ENCODE peak calls at places on chromosomes 4 and X, in nine cellular contexts. Z is suprapubic skin, S is HL-60, Q is K562, F is HCT116, K is stomach, D is GM23338, O is spleen, A is endothelial cell of umbilical vein. P is an unnamed sample. For H3K27me3, the result is how much of the 10 kb centered on the place peaks cover.

GRCh38 chr4:89101256-89102161 is 9.8 kb upstream of the TIGD2 start:
- DNase-seq in Z (no peak), S (no peak), Q (no peak), F (no peak), K (no peak), D (no peak), O (peak), A (no peak), P (no peak)

GRCh38 chr4:41209187-41209586 is 5.2 kb downstream of the APBB2 start:
- DNase-seq in Z (no peak), S (no peak), Q (no peak), F (no peak), K (peak), D (no peak), O (no peak), A (no peak), P (no peak)

GRCh38 chr4:60759518-60760245 is 440.4 kb upstream of the ADGRL3 start:
- DNase-seq in Z (no peak), S (no peak), Q (peak), F (no peak), K (no peak), D (peak), O (no peak), A (no peak), P (no peak)

GRCh38 chr4:78299565-78299972 is 242.4 kb downstream of the FRAS1 start:
- DNase-seq in Z (no peak), S (no peak), Q (no peak), F (no peak), K (peak), D (no peak), O (no peak), A (no peak), P (no peak)

GRCh38 chr4:105624530-105624929 is 72.1 kb downstream of the ARHGEF38 start:
- DNase-seq in Z (no peak), S (no peak), Q (no peak), F (no peak), K (peak), D (no peak), O (no peak), A (no peak), P (no peak)

GRCh38 chr4:174739576-174739975 is 89.5 kb downstream of the GLRA3 start:
- DNase-seq in Z (no peak), S (no peak), Q (no peak), F (no peak), K (no peak), D (no peak), O (no peak), A (no peak), P (no peak)

GRCh38 chr4:169009281-169010124 is 552 bp downstream of the CBR4 start:
- DNase-seq in Z (peak), S (peak), Q (peak), F (peak), K (peak), D (peak), O (peak), A (peak), P (peak)

GRCh38 chr4:172515266-172515879 is 653.2 kb upstream of the GALNT7 start:
- DNase-seq in Z (no peak), S (no peak), Q (no peak), F (no peak), K (no peak), D (peak), O (no peak), A (no peak), P (no peak)

GRCh38 chrX:40340116-40340515 is 240.7 kb upstream of the ATP6AP2 start:
- DNase-seq in Z (no peak), S (no peak), Q (no peak), F (no peak), K (no peak), D (no peak), O (no peak), A (no peak), P (no peak)

GRCh38 chrX:107610667-107611066 is 17.6 kb upstream of the PRPS1 start:
- DNase-seq in Z (no peak), S (no peak), Q (no peak), F (no peak), K (no peak), D (no peak), O (no peak), A (no peak), P (no peak)

GRCh38 chr4:108965031-108965430 is 202.2 kb upstream of the ETNPPL start:
- DNase-seq in Z (no peak), S (no peak), Q (no peak), F (no peak), K (no peak), D (no peak), O (no peak), A (no peak), P (no peak)

GRCh38 chr4:20832821-20833220 is 132.6 kb downstream of the PACRGL start:
- DNase-seq in Z (no peak), S (no peak), Q (no peak), F (no peak), K (no peak), D (no peak), O (no peak), A (peak), P (no peak)

GRCh38 chrX:135393046-135393445 is 28.7 kb upstream of the SMIM10L2A start:
- DNase-seq in Z (no peak), S (peak), Q (no peak), F (no peak), K (no peak), D (no peak), O (no peak), A (no peak), P (no peak)

GRCh38 chr4:48223633-48224295 is 45.9 kb downstream of the TEC start:
- DNase-seq in Z (no peak), S (no peak), Q (no peak), F (peak), K (no peak), D (no peak), O (no peak), A (no peak), P (no peak)

GRCh38 chr4:116599859-116600258 is 485.5 kb downstream of the TRAM1L1 start:
- DNase-seq in Z (peak), S (no peak), Q (no peak), F (no peak), K (no peak), D (peak), O (peak), A (no peak), P (no peak)

GRCh38 chr4:8319731-8320385 is 50.3 kb downstream of the HTRA3 start:
- DNase-seq in Z (peak), S (no peak), Q (no peak), F (no peak), K (peak), D (no peak), O (peak), A (no peak), P (peak)

GRCh38 chr4:138051157-138051556 is 191.0 kb downstream of the SLC7A11 start:
- DNase-seq in Z (no peak), S (no peak), Q (no peak), F (no peak), K (no peak), D (no peak), O (no peak), A (no peak), P (no peak)

DNA sequence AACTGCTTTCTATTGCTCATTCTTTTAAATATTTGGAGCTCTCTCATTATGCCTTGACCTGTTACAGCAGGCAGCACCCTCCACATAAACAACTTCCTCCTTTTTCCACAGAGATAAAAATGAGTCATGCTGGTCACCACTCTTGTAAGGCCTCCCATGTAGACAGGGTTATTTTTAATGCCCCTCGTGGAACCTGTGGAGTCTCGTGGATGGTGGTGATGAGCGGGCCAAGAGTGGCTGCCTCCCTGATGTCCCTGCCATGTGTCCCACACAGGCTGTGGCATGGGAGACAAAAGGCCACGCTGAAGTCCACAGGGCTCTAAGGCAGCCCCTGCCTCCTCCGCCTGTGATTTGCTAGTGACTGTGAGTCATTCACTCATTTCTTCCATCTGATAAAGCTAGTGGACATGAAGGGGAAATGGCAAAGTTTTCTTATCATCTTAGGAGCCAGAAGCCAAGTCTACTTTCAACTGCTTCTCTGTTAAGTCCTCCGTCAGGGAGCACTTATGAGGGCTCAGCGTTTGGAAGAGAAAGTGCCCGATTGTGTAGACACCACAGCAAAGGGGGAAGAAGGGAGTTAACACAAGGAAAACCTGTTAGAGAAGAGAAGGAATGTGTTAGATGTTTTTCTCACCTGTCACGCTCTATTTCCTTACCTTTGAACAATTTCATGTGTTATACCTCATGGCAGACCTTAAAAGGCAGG is 121.6 kb upstream of the FAT1 start:
- DNase-seq in Z (no peak), S (no peak), Q (peak), F (peak), K (no peak), D (no peak), O (no peak), A (peak), P (no peak)
- TF ChIP-seq POLR2AphosphoS5 in Z (no peak), S (no peak), Q (peak), F (no peak), K (no peak), D (no peak), O (peak), A (peak), P (peak)

GRCh38 chr4:68375667-68376559 is 26.0 kb upstream of the YTHDC1 start:
- DNase-seq in Z (no peak), S (peak), Q (peak), F (peak), K (no peak), D (peak), O (peak), A (peak), P (peak)
- H3K27me3 ChIP-seq in Z (under half), S (under half), Q (under half), F (under half), K (under half), D (under half), O (under half), A (under half), P (under half)

DNA sequence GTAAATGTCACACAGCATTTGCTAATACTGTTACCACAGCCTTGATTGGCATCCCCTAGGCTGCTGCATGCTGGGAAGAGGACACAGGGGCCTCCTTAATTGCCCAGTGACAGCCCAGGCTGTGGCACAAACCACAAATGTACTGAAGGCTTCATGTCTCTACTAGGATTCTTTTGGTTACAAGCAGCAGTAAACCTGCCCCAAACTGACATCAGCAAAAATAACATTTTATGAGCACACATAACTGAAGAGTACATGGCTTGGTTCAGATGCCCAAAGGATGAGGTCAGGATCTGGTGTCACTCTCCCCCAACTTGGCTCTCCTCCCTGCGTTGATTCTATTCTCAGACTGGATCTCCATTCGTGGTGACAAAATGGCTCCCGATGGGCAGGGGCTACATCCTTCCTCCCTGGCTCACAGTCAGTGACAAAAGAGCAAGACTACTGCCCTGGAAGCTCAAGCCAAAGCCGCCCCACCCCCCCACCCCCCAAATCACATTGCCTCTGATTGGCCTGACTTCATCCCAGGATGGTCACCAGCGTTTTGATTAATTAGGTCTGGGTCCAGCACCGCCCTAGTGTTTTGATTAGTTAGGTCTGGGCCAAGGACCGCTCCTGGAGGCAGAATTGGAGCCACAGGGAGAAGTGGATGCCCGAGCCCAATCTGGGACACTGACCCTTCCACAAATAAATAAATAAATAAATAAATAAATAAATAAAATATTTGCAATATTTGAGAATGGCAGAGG is 180.5 kb upstream of the RBPJ start:
- DNase-seq in Z (no peak), S (no peak), Q (no peak), F (no peak), K (no peak), D (no peak), O (no peak), A (no peak), P (peak)
- TF ChIP-seq POLR2AphosphoS5 in Z (no peak), S (no peak), Q (no peak), F (no peak), K (no peak), D (no peak), O (no peak), A (no peak), P (peak)

DNA sequence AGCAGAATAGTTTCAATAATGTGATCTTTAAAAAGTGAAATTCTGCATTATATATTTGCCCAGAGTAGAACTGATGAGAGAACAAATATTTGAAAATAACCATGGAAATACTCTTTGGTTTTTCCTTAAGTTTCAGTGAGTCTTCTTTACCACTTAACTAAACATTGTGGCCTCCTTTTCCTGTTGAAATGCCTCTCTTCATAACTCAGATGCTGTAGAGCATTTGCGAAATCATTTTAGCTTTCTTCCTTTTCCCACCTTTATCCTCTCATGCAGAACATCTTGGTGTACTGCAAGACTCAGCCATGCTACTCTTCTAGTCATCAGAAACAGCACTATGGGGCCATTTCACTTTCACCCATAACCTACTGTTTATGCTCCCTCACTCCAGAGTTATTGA is 48.2 kb downstream of the CASK start:
- DNase-seq in Z (no peak), S (no peak), Q (no peak), F (no peak), K (no peak), D (no peak), O (no peak), A (no peak), P (no peak)
- H3K27me3 ChIP-seq in Z (under half), S (under half), Q (under half), F (under half), K (under half), D (under half), O (under half), A (under half), P (under half)

GRCh38 chrX:33416273-33416805 is 205.0 kb upstream of the DMD start:
- DNase-seq in Z (no peak), S (no peak), Q (no peak), F (no peak), K (no peak), D (no peak), O (no peak), A (no peak), P (no peak)
- TF ChIP-seq POLR2AphosphoS5 in Z (no peak), S (no peak), Q (no peak), F (no peak), K (no peak), D (no peak), O (no peak), A (no peak), P (no peak)

DNA sequence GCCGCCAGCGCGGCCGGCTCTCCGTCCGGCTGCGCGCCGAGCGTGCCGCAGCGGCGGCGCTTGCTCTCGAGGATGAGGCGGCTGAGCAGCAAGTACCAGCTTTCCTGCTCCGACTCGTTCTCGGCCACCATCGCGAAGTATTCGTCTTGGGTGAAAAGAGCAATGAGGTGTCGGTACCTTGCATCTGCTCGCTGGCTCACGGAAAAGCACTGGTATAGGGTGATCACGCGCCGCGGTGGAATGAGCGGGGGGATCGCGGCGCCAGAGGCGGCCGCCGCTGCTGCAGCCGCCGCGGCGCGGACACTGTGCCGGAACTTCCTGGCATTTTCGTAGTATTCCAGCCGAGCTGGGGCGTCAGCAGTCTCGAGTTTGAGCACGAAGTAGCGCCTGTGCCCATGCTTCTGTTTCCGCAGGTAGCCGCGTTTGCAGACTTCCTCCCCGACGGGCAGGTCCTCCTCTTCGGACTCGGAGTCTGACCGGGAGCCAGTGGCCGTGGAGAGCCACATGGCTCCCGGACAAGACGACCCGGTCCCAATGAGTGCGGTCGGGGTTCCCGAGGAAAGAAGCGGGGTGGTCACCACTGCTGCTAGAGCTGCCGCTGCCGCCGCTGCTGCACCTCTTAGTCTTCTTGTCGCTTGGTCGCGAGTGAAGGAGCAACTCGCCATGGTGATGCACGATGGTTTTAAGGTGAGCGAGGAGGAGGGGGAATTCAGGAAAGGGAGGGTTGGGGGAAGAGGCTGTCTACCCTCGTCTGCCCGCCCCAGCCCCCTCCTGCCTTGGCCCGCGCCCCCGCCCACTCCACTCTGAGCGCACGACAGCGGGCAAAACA is 469 bp downstream of the IRS4 start:
- DNase-seq in Z (no peak), S (no peak), Q (no peak), F (no peak), K (no peak), D (no peak), O (no peak), A (peak), P (no peak)
- H3K27me3 ChIP-seq in Z (half or more), S (under half), Q (under half), F (under half), K (under half), D (under half), O (under half), A (half or more), P (under half)

DNA sequence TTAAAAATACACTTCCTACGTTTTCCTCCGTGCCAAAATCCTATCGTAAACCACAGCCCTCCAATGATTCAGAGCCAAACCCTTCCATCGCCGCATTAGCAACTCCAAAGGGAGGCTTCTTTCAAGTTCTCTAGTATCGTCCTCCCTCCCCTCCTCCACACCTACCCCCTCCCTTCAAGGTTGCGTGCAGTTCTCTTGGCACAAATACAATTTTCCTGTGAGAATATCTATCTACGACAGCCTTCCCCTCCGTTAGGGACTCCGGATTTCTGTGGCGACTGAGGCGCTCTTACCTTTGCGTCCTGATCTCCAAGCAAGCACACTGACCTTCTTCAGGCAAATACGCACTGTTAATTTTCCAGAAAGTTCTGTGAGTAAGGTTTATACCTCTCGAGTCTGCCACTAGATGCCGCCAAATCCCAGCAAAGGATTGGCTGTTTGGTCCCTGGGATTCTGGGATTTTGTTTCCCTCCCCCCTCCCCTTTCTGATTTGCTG is 1.2 kb upstream of the MORF4L2 start:
- DNase-seq in Z (peak), S (peak), Q (peak), F (peak), K (peak), D (peak), O (no peak), A (peak), P (peak)
- TF ChIP-seq POLR2AphosphoS5 in Z (no peak), S (peak), Q (peak), F (peak), K (no peak), D (peak), O (no peak), A (no peak), P (peak)

GRCh38 chr4:1453731-1454130 is 47.5 kb upstream of the NKX1-1 start:
- DNase-seq in Z (no peak), S (no peak), Q (no peak), F (no peak), K (no peak), D (no peak), O (no peak), A (no peak), P (no peak)

GRCh38 chr4:1451106-1451751 is 45.0 kb upstream of the NKX1-1 start:
- DNase-seq in Z (peak), S (no peak), Q (no peak), F (no peak), K (peak), D (no peak), O (no peak), A (no peak), P (no peak)

GRCh38 chr4:1449833-1450741 is 43.8 kb upstream of the NKX1-1 start:
- DNase-seq in Z (no peak), S (no peak), Q (no peak), F (no peak), K (peak), D (no peak), O (no peak), A (no peak), P (no peak)

GRCh38 chr4:1451752-1452122 is 45.5 kb upstream of the NKX1-1 start:
- DNase-seq in Z (peak), S (no peak), Q (no peak), F (no peak), K (peak), D (no peak), O (no peak), A (no peak), P (no peak)

GRCh38 chr4:1452431-1453051 is 46.3 kb upstream of the NKX1-1 start:
- DNase-seq in Z (no peak), S (no peak), Q (no peak), F (no peak), K (no peak), D (no peak), O (no peak), A (no peak), P (no peak)
- H3K27me3 ChIP-seq in Z (under half), S (under half), Q (under half), F (under half), K (under half), D (under half), O (under half), A (under half), P (under half)

P was measured in prostate gland.